ENCODE peak calls at places on chromosomes 2 and 18, in nine cellular contexts. O is NCI-H1930; V is psoas muscle; M is HT-29; X is endothelial cell; F is hypothalamus; C is tibial artery; Y is left lung; K is stimulated activated CD4-positive, alpha-beta T cell treated with anti-CD3 and anti-CD28 coated beads, Interleukin-2, amount 100 ng/mL, for 48 hours. J is an unnamed sample.

GRCh38 chr2:211745295-211746097 is 793.1 kb downstream of the ERBB4 start:
- DNase-seq in V (peak), O (peak), M (peak), Y (no peak), K (peak), C (no peak), F (peak), X (peak), J (peak)

GRCh38 chr18:50218432-50219197 is 23.7 kb upstream of the MYO5B start:
- DNase-seq in C (no peak), F (no peak), K (no peak), Y (no peak), O (no peak), X (peak), V (no peak), M (peak), J (peak)

GRCh38 chr2:142983174-142983573 is 105.7 kb downstream of the KYNU start:
- DNase-seq in X (no peak), K (no peak), C (no peak), M (no peak), V (no peak), Y (no peak), F (no peak), O (no peak), J (peak)

GRCh38 chr2:64296150-64296500 is 151.9 kb upstream of the PELI1 start:
- DNase-seq in M (no peak), X (no peak), Y (no peak), K (no peak), F (peak), O (no peak), V (no peak), C (no peak), J (no peak)

GRCh38 chr18:13464432-13465125 is 246.0 kb downstream of the LDLRAD4 start:
- DNase-seq in Y (peak), X (peak), F (no peak), K (peak), M (no peak), O (no peak), C (peak), V (peak), J (no peak)

GRCh38 chr2:72157871-72158771 is 10.5 kb upstream of the CYP26B1 start:
- DNase-seq in X (no peak), C (no peak), F (no peak), M (no peak), O (no peak), K (no peak), V (no peak), Y (no peak), J (no peak)

GRCh38 chr2:66515743-66516142 is 80.8 kb downstream of the MEIS1 start:
- DNase-seq in F (no peak), V (no peak), Y (no peak), C (no peak), K (no peak), M (no peak), X (no peak), O (no peak), J (peak)

GRCh38 chr2:210955591-210955990 is 399.2 kb downstream of the CPS1 start:
- DNase-seq in X (no peak), O (no peak), K (no peak), Y (no peak), V (no peak), C (no peak), F (no peak), M (no peak), J (peak)

GRCh38 chr2:157830696-157831570 is 45.2 kb downstream of the ACVR1 start:
- DNase-seq in X (no peak), Y (no peak), M (peak), C (peak), V (no peak), K (no peak), F (no peak), O (no peak), J (peak)

GRCh38 chr2:45134014-45134413 is 124.8 kb upstream of the SIX2 start:
- DNase-seq in K (no peak), Y (no peak), V (no peak), M (no peak), O (no peak), X (no peak), F (no peak), C (no peak), J (no peak)

GRCh38 chr2:188523901-188524300 is 232.2 kb downstream of the GULP1 start:
- DNase-seq in O (no peak), C (no peak), V (no peak), F (no peak), Y (no peak), K (no peak), X (no peak), M (no peak), J (no peak)

GRCh38 chr2:222861411-222862067 is 703 bp downstream of the ACSL3 start:
- DNase-seq in Y (peak), V (peak), X (peak), O (no peak), K (peak), F (peak), M (peak), C (peak), J (peak)

GRCh38 chr2:80256396-80257167 is 48.0 kb downstream of the LRRTM1 start:
- DNase-seq in Y (no peak), V (no peak), K (no peak), O (no peak), C (no peak), M (peak), F (no peak), X (peak), J (peak)

GRCh38 chr18:29002747-29003146 is 825.8 kb upstream of the CDH2 start:
- DNase-seq in C (no peak), V (no peak), Y (no peak), X (no peak), F (no peak), O (no peak), M (no peak), K (no peak), J (no peak)

GRCh38 chr18:63366270-63366990 is 576 bp downstream of the KDSR start:
- DNase-seq in F (peak), K (peak), X (peak), M (peak), Y (peak), C (peak), O (no peak), V (peak), J (peak)

GRCh38 chr2:175930504-175930903 is 71.6 kb downstream of the LNPK start:
- DNase-seq in Y (no peak), F (no peak), O (no peak), V (no peak), K (no peak), C (no peak), X (no peak), M (peak), J (peak)

GRCh38 chr2:180699657-180700361 is 280.6 kb upstream of the UBE2E3 start:
- DNase-seq in C (no peak), K (no peak), V (no peak), F (no peak), M (no peak), Y (peak), O (no peak), X (no peak), J (peak)

GRCh38 chr2:95336408-95336807 is 39.3 kb downstream of the KCNIP3 start:
- DNase-seq in X (no peak), Y (no peak), F (no peak), C (no peak), O (no peak), V (no peak), K (no peak), M (no peak), J (no peak)

GRCh38 chr18:54280206-54280550 is 10.9 kb downstream of the POLI start:
- DNase-seq in C (no peak), F (no peak), V (no peak), K (no peak), M (no peak), O (no peak), Y (no peak), X (no peak), J (no peak)

GRCh38 chr2:46749042-46749461 is 166.6 kb downstream of the MCFD2 start:
- DNase-seq in C (no peak), O (no peak), X (no peak), Y (no peak), F (no peak), M (peak), V (no peak), K (no peak), J (peak)

GRCh38 chr2:39665811-39666488 is at the start of gene TMEM178A:
- DNase-seq in V (no peak), X (peak), O (no peak), Y (peak), F (no peak), K (no peak), M (no peak), C (no peak), J (peak)

GRCh38 chr2:223930002-223930976 is 14.8 kb downstream of the WDFY1 start:
- DNase-seq in C (peak), V (peak), O (no peak), Y (peak), X (no peak), K (no peak), M (peak), F (peak), J (peak)

GRCh38 chr2:127614731-127615130 is 31.2 kb upstream of the GPR17 start:
- DNase-seq in X (no peak), M (no peak), F (no peak), C (no peak), Y (no peak), V (no peak), O (no peak), K (no peak), J (peak)

GRCh38 chr2:120681696-120682288 is 53.9 kb upstream of the GLI2 start:
- DNase-seq in Y (no peak), K (no peak), X (no peak), C (no peak), F (no peak), O (no peak), M (no peak), V (no peak), J (no peak)

GRCh38 chr2:9018534-9018933 is 15.1 kb upstream of the MBOAT2 start:
- DNase-seq in O (no peak), M (no peak), C (no peak), Y (no peak), V (no peak), F (no peak), K (no peak), X (no peak), J (no peak)

GRCh38 chr18:3060667-3061580 is 48.0 kb upstream of the LPIN2 start:
- DNase-seq in Y (no peak), K (peak), C (no peak), O (no peak), X (no peak), M (no peak), V (no peak), F (no peak), J (no peak)

GRCh38 chr2:23312996-23313606 is 71.9 kb upstream of the KLHL29 start:
- DNase-seq in F (no peak), Y (no peak), M (peak), C (no peak), O (no peak), X (peak), V (no peak), K (peak), J (no peak)

GRCh38 chr2:137659616-137660015 is 304.7 kb upstream of the HNMT start:
- DNase-seq in O (no peak), Y (peak), C (no peak), M (peak), X (no peak), F (no peak), V (no peak), K (no peak), J (peak)

GRCh38 chr18:31102020-31102684 is at the start of gene DSC2:
- DNase-seq in Y (peak), O (peak), V (peak), M (peak), X (peak), F (no peak), C (peak), K (no peak), J (no peak)

GRCh38 chr2:208279236-208279635 is 13.2 kb downstream of the PIKFYVE start:
- DNase-seq in O (no peak), X (no peak), K (no peak), M (no peak), F (no peak), Y (no peak), V (no peak), C (no peak), J (no peak)

GRCh38 chr2:237886702-237887481 is 27.5 kb downstream of the RAMP1 start:
- DNase-seq in Y (no peak), C (peak), K (no peak), X (no peak), V (peak), O (no peak), M (no peak), F (peak), J (no peak)

GRCh38 chr2:220165401-220165800 is 538.0 kb downstream of the SLC4A3 start:
- DNase-seq in O (no peak), V (no peak), F (no peak), Y (no peak), X (peak), C (no peak), K (no peak), M (peak), J (no peak)

GRCh38 chr2:12177052-12177994 is 430.9 kb downstream of the LPIN1 start:
- DNase-seq in C (peak), K (no peak), F (no peak), O (no peak), X (no peak), V (peak), M (peak), Y (no peak), J (peak)

GRCh38 chr2:232795920-232796319 is 19.6 kb upstream of the KCNJ13 start:
- DNase-seq in M (no peak), K (no peak), O (no peak), Y (no peak), F (no peak), X (no peak), V (no peak), C (no peak), J (peak)

GRCh38 chr2:84958135-84959044 is 12.6 kb upstream of the KCMF1 start:
- DNase-seq in Y (no peak), F (no peak), V (peak), X (peak), C (no peak), M (peak), K (no peak), O (no peak), J (peak)

GRCh38 chr2:219020604-219021365 is 20.5 kb downstream of the CFAP65 start:
- DNase-seq in Y (no peak), O (no peak), C (no peak), X (no peak), M (no peak), K (no peak), F (no peak), V (no peak), J (no peak)

GRCh38 chr2:107932986-107933385 is 53.3 kb upstream of the SLC5A7 start:
- DNase-seq in V (no peak), C (no peak), M (no peak), F (no peak), K (no peak), X (no peak), O (no peak), Y (no peak), J (peak)